ENCODE peak calls at places on chromosomes 2 and 18, in four cellular contexts. One of them, this sample, is unnamed. For H3K36me3, the result is how much of the 10 kb centered on the place peaks cover.

GRCh38 chr2:241094924-241095420 is 7.1 kb downstream of the MTERF4 start:
- DNase-seq in SK-N-SH: no peak
- DNase-seq in HCT116: no peak
- DNase-seq in upper lobe of left lung: no peak
- DNase-seq in this sample: no peak

GRCh38 chr2:157899125-157899839 is 23.2 kb upstream of the ACVR1 start:
- DNase-seq in HCT116: no peak
- DNase-seq in upper lobe of left lung: no peak
- DNase-seq in SK-N-SH: no peak
- DNase-seq in this sample: no peak

GRCh38 chr18:49768051-49768391 is 45.3 kb downstream of the ACAA2 start:
- DNase-seq in SK-N-SH: no peak
- DNase-seq in upper lobe of left lung: no peak
- DNase-seq in HCT116: peak
- DNase-seq in this sample: no peak

GRCh38 chr2:179340678-179341077 is 76.0 kb upstream of the SESTD1 start:
- DNase-seq in upper lobe of left lung: no peak
- DNase-seq in HCT116: peak
- DNase-seq in SK-N-SH: no peak
- DNase-seq in this sample: no peak

GRCh38 chr2:197209742-197210408 is 100.7 kb downstream of the ANKRD44 start:
- DNase-seq in HCT116: no peak
- DNase-seq in upper lobe of left lung: no peak
- DNase-seq in SK-N-SH: no peak
- DNase-seq in this sample: no peak

GRCh38 chr18:12376034-12376717 is 851 bp downstream of the AFG3L2 start:
- DNase-seq in HCT116: no peak
- DNase-seq in SK-N-SH: peak
- DNase-seq in upper lobe of left lung: peak
- DNase-seq in this sample: peak

GRCh38 chr2:241963223-241963622 is 93.7 kb downstream of the RTP5 start:
- DNase-seq in upper lobe of left lung: no peak
- DNase-seq in HCT116: no peak
- DNase-seq in SK-N-SH: no peak
- DNase-seq in this sample: no peak

GRCh38 chr2:75606851-75607798 is 39.5 kb upstream of the MRPL19 start:
- DNase-seq in HCT116: no peak
- DNase-seq in SK-N-SH: no peak
- DNase-seq in upper lobe of left lung: no peak
- DNase-seq in this sample: no peak

GRCh38 chr2:105618351-105618659 is 126.4 kb upstream of the NCK2 start:
- DNase-seq in HCT116: no peak
- DNase-seq in SK-N-SH: no peak
- DNase-seq in upper lobe of left lung: no peak
- DNase-seq in this sample: no peak

GRCh38 chr2:64537991-64538390 is 13.9 kb downstream of the AFTPH start:
- DNase-seq in HCT116: no peak
- DNase-seq in SK-N-SH: no peak
- DNase-seq in upper lobe of left lung: no peak
- DNase-seq in this sample: no peak
- TF ChIP-seq POLR2AphosphoS5 in HCT116: no peak
- TF ChIP-seq POLR2AphosphoS5 in SK-N-SH: no peak
- TF ChIP-seq POLR2AphosphoS5 in upper lobe of left lung: no peak
- TF ChIP-seq POLR2AphosphoS5 in this sample: no peak

DNA sequence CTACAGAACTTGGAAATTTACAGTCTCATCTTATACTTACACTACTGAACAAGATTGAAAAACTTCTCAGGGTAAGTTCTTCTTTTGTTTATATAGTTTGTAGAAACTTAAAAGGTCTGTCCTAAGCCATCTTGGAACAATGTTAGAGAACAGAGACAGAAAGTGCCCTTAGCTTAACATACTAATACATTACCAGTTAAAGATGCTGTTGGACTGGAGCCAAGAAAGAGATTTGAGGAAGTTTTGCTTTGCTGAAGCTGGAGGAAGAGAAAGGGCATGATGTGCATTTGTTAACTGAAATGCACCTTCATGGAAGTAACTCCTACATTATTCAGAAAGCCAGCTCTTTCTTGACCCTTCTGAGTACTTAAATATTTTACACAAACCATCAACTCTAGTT is 66.5 kb upstream of the TNFRSF11A start:
- DNase-seq in upper lobe of left lung: no peak
- DNase-seq in HCT116: no peak
- DNase-seq in SK-N-SH: no peak
- DNase-seq in this sample: no peak
- H3K36me3 ChIP-seq in upper lobe of left lung: under half
- H3K36me3 ChIP-seq in HCT116: under half
- H3K36me3 ChIP-seq in SK-N-SH: half or more
- H3K36me3 ChIP-seq in this sample: half or more

GRCh38 chr2:141498561-141498960 is 632.3 kb downstream of the LRP1B start:
- DNase-seq in SK-N-SH: no peak
- DNase-seq in upper lobe of left lung: no peak
- DNase-seq in HCT116: no peak
- DNase-seq in this sample: no peak
- TF ChIP-seq CTCF in SK-N-SH: no peak
- TF ChIP-seq CTCF in upper lobe of left lung: no peak
- TF ChIP-seq CTCF in HCT116: no peak
- TF ChIP-seq CTCF in this sample: no peak

DNA sequence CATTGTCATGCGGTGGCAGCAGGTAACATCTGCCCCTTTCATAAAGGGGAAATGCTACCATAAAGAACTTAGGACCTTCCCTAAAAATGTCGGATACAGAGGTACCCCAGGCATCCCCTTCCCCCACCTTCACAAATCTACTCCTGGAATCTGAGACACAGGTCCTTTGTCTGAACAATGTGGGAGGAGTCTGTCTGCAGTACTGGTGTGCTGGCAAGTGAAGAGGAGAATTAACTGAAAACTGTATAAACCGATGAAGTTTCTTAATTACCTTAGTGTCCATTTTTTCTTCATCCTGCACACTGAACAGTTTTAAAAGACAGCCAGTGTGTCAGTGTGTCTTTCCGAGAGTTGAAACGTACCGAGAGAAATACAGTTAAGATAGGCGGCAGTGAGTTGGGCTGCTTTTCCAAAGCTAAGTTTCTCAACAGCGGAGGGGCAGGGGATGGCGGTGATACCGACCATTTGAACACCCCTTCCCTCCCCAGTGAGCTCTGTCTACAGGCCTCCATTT is 1.8 kb downstream of the MEX3C start:
- DNase-seq in HCT116: peak
- DNase-seq in SK-N-SH: peak
- DNase-seq in upper lobe of left lung: no peak
- DNase-seq in this sample: no peak
- TF ChIP-seq POLR2AphosphoS5 in HCT116: peak
- TF ChIP-seq POLR2AphosphoS5 in SK-N-SH: peak
- TF ChIP-seq POLR2AphosphoS5 in upper lobe of left lung: no peak
- TF ChIP-seq POLR2AphosphoS5 in this sample: no peak

GRCh38 chr2:37782721-37783438 is 111.4 kb upstream of the CDC42EP3 start:
- DNase-seq in upper lobe of left lung: no peak
- DNase-seq in HCT116: no peak
- DNase-seq in SK-N-SH: no peak
- DNase-seq in this sample: no peak
- H3K36me3 ChIP-seq in upper lobe of left lung: under half
- H3K36me3 ChIP-seq in HCT116: under half
- H3K36me3 ChIP-seq in SK-N-SH: under half
- H3K36me3 ChIP-seq in this sample: under half

DNA sequence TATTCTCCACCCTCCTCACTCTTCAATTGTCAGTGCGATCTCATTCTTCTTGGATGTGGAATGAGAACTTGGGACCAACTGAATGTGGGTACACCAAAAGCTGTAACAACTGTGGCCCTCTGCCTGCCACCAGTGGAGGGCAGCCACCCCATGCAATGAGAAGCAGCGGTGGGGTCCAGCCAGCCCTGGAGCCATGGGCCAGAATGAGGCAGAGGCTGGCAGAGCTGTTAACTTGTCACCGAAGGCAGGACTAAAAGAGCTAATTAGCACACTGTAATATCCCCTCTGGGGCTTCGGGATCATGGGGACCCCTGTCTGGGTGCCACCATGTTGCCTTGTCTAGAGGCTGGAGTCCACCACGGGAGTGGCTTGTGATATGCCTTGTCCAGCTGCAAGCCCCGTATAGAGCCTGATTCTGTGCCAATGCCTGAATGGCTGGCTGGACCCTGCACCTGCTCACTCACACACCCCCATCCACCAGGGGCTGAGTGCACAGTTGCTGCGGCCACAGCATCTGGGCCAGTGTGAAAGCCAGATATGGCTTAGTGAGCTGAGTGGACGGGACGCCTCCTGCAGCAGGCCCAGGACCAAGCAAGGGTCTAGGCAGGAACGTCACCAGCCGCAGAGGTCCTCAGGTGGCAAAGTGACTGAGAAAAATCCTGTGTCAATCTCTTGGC is 680.5 kb downstream of the DSC3 start:
- DNase-seq in upper lobe of left lung: peak
- DNase-seq in SK-N-SH: no peak
- DNase-seq in HCT116: no peak
- DNase-seq in this sample: no peak
- TF ChIP-seq CTCF in upper lobe of left lung: no peak
- TF ChIP-seq CTCF in SK-N-SH: no peak
- TF ChIP-seq CTCF in HCT116: no peak
- TF ChIP-seq CTCF in this sample: no peak

GRCh38 chr2:239122711-239123110 is 274.8 kb downstream of the TWIST2 start:
- DNase-seq in SK-N-SH: no peak
- DNase-seq in HCT116: no peak
- DNase-seq in upper lobe of left lung: no peak
- DNase-seq in this sample: no peak

GRCh38 chr2:239119346-239120126 is 271.7 kb downstream of the TWIST2 start:
- DNase-seq in SK-N-SH: no peak
- DNase-seq in upper lobe of left lung: peak
- DNase-seq in HCT116: no peak
- DNase-seq in this sample: no peak

GRCh38 chr2:239124152-239124899 is 276.4 kb downstream of the TWIST2 start:
- DNase-seq in SK-N-SH: no peak
- DNase-seq in upper lobe of left lung: peak
- DNase-seq in HCT116: no peak
- DNase-seq in this sample: no peak

GRCh38 chr2:239120664-239121063 is 272.8 kb downstream of the TWIST2 start:
- DNase-seq in HCT116: no peak
- DNase-seq in upper lobe of left lung: no peak
- DNase-seq in SK-N-SH: no peak
- DNase-seq in this sample: no peak

DNA sequence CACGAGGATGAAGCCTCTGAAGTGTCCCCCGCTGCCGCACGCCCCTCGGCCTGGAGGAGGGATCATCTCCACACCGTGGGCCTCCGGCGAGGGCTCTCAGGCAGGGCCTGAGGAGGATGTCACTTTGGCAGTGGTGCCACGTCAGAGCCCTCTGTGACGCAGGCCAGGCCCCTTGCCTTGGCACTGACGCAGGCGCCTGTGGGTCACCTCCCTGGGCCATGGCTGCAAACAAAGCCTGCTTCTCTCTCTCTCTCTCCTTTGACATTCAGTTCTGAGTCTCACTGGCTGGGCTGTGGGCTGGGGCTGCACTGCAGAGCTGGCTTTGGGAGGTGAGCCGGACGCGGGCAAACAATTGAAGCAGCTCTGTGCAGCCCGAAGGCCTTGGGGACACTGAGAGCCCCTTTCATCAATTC is 273.7 kb downstream of the TWIST2 start:
- DNase-seq in HCT116: no peak
- DNase-seq in upper lobe of left lung: peak
- DNase-seq in SK-N-SH: peak
- DNase-seq in this sample: no peak
- TF ChIP-seq POLR2AphosphoS5 in HCT116: no peak
- TF ChIP-seq POLR2AphosphoS5 in upper lobe of left lung: no peak
- TF ChIP-seq POLR2AphosphoS5 in SK-N-SH: no peak
- TF ChIP-seq POLR2AphosphoS5 in this sample: peak